ENCODE peak calls at places on chromosome 18, in four cellular contexts. H is B cell, F is substantia nigra, L is NCI-H345. C is an unnamed sample.

GRCh38 chr18:46721331-46721730 is 35.5 kb downstream of the ST8SIA5 start:
- DNase-seq in H (no peak), F (no peak), L (no peak), C (no peak)

GRCh38 chr18:78032574-78032973 is 782.9 kb downstream of the GALR1 start:
- DNase-seq in H (no peak), F (no peak), L (no peak), C (no peak)

GRCh38 chr18:48679236-48679635 is 140.4 kb downstream of the CTIF start:
- DNase-seq in H (no peak), F (no peak), L (no peak), C (no peak)

GRCh38 chr18:40313030-40313642 is 1641.9 kb upstream of the PIK3C3 start:
- DNase-seq in H (no peak), F (no peak), L (no peak), C (no peak)

GRCh38 chr18:12599966-12600365 is 57.9 kb downstream of the SPIRE1 start:
- DNase-seq in H (no peak), F (no peak), L (no peak), C (no peak)

GRCh38 chr18:4130734-4131719 is 324.1 kb downstream of the DLGAP1 start:
- DNase-seq in H (no peak), F (no peak), L (peak; percentile 80), C (no peak)

GRCh38 chr18:8359076-8359475 is 250.2 kb upstream of the RAB12 start:
- DNase-seq in H (no peak), F (no peak), L (peak; percentile 18), C (no peak)

GRCh38 chr18:58615150-58616132 is 13.4 kb downstream of the ALPK2 start:
- DNase-seq in H (no peak), F (no peak), L (no peak), C (no peak)

GRCh38 chr18:75128911-75129716 is 79.8 kb downstream of the PTGR3 start:
- DNase-seq in H (no peak), F (no peak), L (no peak), C (no peak)

GRCh38 chr18:13217466-13217961 is 1.0 kb upstream of the LDLRAD4 start:
- DNase-seq in H (peak; percentile 83), F (no peak), L (peak; percentile 70), C (peak; percentile 86)

GRCh38 chr18:13006731-13007550 is 15.8 kb downstream of the CEP192 start:
- DNase-seq in H (no peak), F (no peak), L (no peak), C (no peak)

GRCh38 chr18:43570593-43570992 is 293.3 kb upstream of the SYT4 start:
- DNase-seq in H (no peak), F (no peak), L (no peak), C (no peak)

C was measured in hypothalamus.